ENCODE peak calls at places on chromosome 5, in six cellular contexts. One of them, this sample, is unnamed.

GRCh38 chr5:38051711-38052508 is 206.4 kb upstream of the EGFLAM start:
- DNase-seq in GM23248: no peak
- DNase-seq in AG10803: no peak
- DNase-seq in tibial nerve: no peak
- DNase-seq in aorta: no peak
- DNase-seq in stomach: no peak
- DNase-seq in this sample: no peak

GRCh38 chr5:5080790-5081189 is 59.3 kb upstream of the ADAMTS16 start:
- DNase-seq in GM23248: no peak
- DNase-seq in AG10803: no peak
- DNase-seq in tibial nerve: no peak
- DNase-seq in aorta: no peak
- DNase-seq in stomach: no peak
- DNase-seq in this sample: no peak

GRCh38 chr5:17315710-17316221 is 98.3 kb downstream of the BASP1 start:
- DNase-seq in GM23248: peak
- DNase-seq in AG10803: peak
- DNase-seq in tibial nerve: no peak
- DNase-seq in aorta: no peak
- DNase-seq in stomach: no peak
- DNase-seq in this sample: peak

GRCh38 chr5:125402787-125403186 is 656.3 kb upstream of the ZNF608 start:
- DNase-seq in GM23248: no peak
- DNase-seq in AG10803: no peak
- DNase-seq in tibial nerve: no peak
- DNase-seq in aorta: no peak
- DNase-seq in stomach: no peak
- DNase-seq in this sample: no peak

GRCh38 chr5:95892784-95893354 is 68.8 kb downstream of the ELL2 start:
- DNase-seq in GM23248: peak
- DNase-seq in AG10803: peak
- DNase-seq in tibial nerve: no peak
- DNase-seq in aorta: no peak
- DNase-seq in stomach: peak
- DNase-seq in this sample: peak

GRCh38 chr5:172798422-172799215 is 27.6 kb upstream of the DUSP1 start:
- DNase-seq in GM23248: peak
- DNase-seq in AG10803: peak
- DNase-seq in tibial nerve: no peak
- DNase-seq in aorta: peak
- DNase-seq in stomach: no peak
- DNase-seq in this sample: peak

GRCh38 chr5:131263648-131264452 is at the start of gene CDC42SE2:
- DNase-seq in GM23248: peak
- DNase-seq in AG10803: peak
- DNase-seq in tibial nerve: peak
- DNase-seq in aorta: peak
- DNase-seq in stomach: peak
- DNase-seq in this sample: peak

GRCh38 chr5:43369651-43370050 is 42.5 kb downstream of the CCL28 start:
- DNase-seq in GM23248: peak
- DNase-seq in AG10803: no peak
- DNase-seq in tibial nerve: no peak
- DNase-seq in aorta: no peak
- DNase-seq in stomach: no peak
- DNase-seq in this sample: no peak

GRCh38 chr5:55899344-55899743 is 48.2 kb downstream of the IL31RA start:
- DNase-seq in GM23248: peak
- DNase-seq in AG10803: peak
- DNase-seq in tibial nerve: no peak
- DNase-seq in aorta: no peak
- DNase-seq in stomach: no peak
- DNase-seq in this sample: peak

GRCh38 chr5:18281947-18282557 is 647.8 kb downstream of the TAF11L14 start:
- DNase-seq in GM23248: peak
- DNase-seq in AG10803: peak
- DNase-seq in tibial nerve: no peak
- DNase-seq in aorta: no peak
- DNase-seq in stomach: no peak
- DNase-seq in this sample: peak

GRCh38 chr5:179825655-179826182 is 5.0 kb downstream of the SQSTM1 start:
- DNase-seq in GM23248: peak
- DNase-seq in AG10803: no peak
- DNase-seq in tibial nerve: no peak
- DNase-seq in aorta: no peak
- DNase-seq in stomach: no peak
- DNase-seq in this sample: no peak

GRCh38 chr5:76402880-76403712 is at the start of gene IQGAP2:
- DNase-seq in GM23248: peak
- DNase-seq in AG10803: peak
- DNase-seq in tibial nerve: peak
- DNase-seq in aorta: peak
- DNase-seq in stomach: peak
- DNase-seq in this sample: peak

GRCh38 chr5:72156921-72157320 is 49.6 kb downstream of the MAP1B start:
- DNase-seq in GM23248: peak
- DNase-seq in AG10803: peak
- DNase-seq in tibial nerve: no peak
- DNase-seq in aorta: no peak
- DNase-seq in stomach: no peak
- DNase-seq in this sample: peak

GRCh38 chr5:50687548-50687947 is 21.1 kb downstream of the PARP8 start:
- DNase-seq in GM23248: no peak
- DNase-seq in AG10803: no peak
- DNase-seq in tibial nerve: no peak
- DNase-seq in aorta: no peak
- DNase-seq in stomach: no peak
- DNase-seq in this sample: no peak

GRCh38 chr5:59042201-59042600 is 459.3 kb downstream of the RAB3C start:
- DNase-seq in GM23248: peak
- DNase-seq in AG10803: peak
- DNase-seq in tibial nerve: no peak
- DNase-seq in aorta: no peak
- DNase-seq in stomach: no peak
- DNase-seq in this sample: peak

GRCh38 chr5:59041355-59041754 is 458.5 kb downstream of the RAB3C start:
- DNase-seq in GM23248: no peak
- DNase-seq in AG10803: no peak
- DNase-seq in tibial nerve: no peak
- DNase-seq in aorta: no peak
- DNase-seq in stomach: no peak
- DNase-seq in this sample: no peak

GRCh38 chr5:59039296-59040006 is 456.6 kb downstream of the RAB3C start:
- DNase-seq in GM23248: peak
- DNase-seq in AG10803: peak
- DNase-seq in tibial nerve: peak
- DNase-seq in aorta: peak
- DNase-seq in stomach: peak
- DNase-seq in this sample: peak

GRCh38 chr5:59040007-59040803 is 457.3 kb downstream of the RAB3C start:
- DNase-seq in GM23248: peak
- DNase-seq in AG10803: peak
- DNase-seq in tibial nerve: no peak
- DNase-seq in aorta: no peak
- DNase-seq in stomach: no peak
- DNase-seq in this sample: peak

DNA sequence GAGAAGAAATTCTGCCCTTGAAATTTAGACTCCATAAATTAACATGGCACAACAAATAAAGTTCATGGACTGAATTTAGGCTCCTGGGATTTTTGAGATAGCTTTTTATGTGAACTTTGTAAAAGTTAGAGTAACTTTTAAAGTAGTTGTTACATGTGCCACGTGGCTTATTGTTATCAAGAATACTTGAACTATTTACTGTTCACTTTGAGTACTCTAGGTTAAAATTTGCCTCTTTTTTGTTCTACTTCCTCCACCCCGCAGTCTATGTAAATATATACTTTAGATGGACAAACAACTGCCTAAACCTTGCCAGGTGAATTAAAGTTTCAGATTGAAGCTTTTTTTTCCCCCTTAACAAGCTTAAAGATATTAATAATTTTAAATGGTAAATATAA is 457.9 kb downstream of the RAB3C start:
- DNase-seq in GM23248: no peak
- DNase-seq in AG10803: no peak
- DNase-seq in tibial nerve: no peak
- DNase-seq in aorta: no peak
- DNase-seq in stomach: no peak
- DNase-seq in this sample: no peak
- H3K4me3 ChIP-seq in GM23248: no peak
- H3K4me3 ChIP-seq in AG10803: no peak
- H3K4me3 ChIP-seq in tibial nerve: no peak
- H3K4me3 ChIP-seq in aorta: no peak
- H3K4me3 ChIP-seq in stomach: no peak
- H3K4me3 ChIP-seq in this sample: no peak

GRCh38 chr5:177497011-177497296 is 450 bp downstream of the PDLIM7 start:
- DNase-seq in GM23248: no peak
- DNase-seq in AG10803: no peak
- DNase-seq in tibial nerve: no peak
- DNase-seq in aorta: no peak
- DNase-seq in stomach: no peak
- DNase-seq in this sample: no peak

GRCh38 chr5:177494356-177495195 is 2.8 kb downstream of the PDLIM7 start:
- DNase-seq in GM23248: peak
- DNase-seq in AG10803: peak
- DNase-seq in tibial nerve: no peak
- DNase-seq in aorta: peak
- DNase-seq in stomach: peak
- DNase-seq in this sample: peak

GRCh38 chr5:177497297-177498012 is at the start of gene PDLIM7:
- DNase-seq in GM23248: peak
- DNase-seq in AG10803: peak
- DNase-seq in tibial nerve: peak
- DNase-seq in aorta: peak
- DNase-seq in stomach: peak
- DNase-seq in this sample: peak

GRCh38 chr5:177495243-177496060 is 2.0 kb downstream of the PDLIM7 start:
- DNase-seq in GM23248: peak
- DNase-seq in AG10803: peak
- DNase-seq in tibial nerve: no peak
- DNase-seq in aorta: peak
- DNase-seq in stomach: peak
- DNase-seq in this sample: peak

GRCh38 chr5:177496111-177497010 is 1.0 kb downstream of the PDLIM7 start:
- DNase-seq in GM23248: peak
- DNase-seq in AG10803: peak
- DNase-seq in tibial nerve: peak
- DNase-seq in aorta: peak
- DNase-seq in stomach: peak
- DNase-seq in this sample: peak
- H3K4me3 ChIP-seq in GM23248: peak
- H3K4me3 ChIP-seq in AG10803: peak
- H3K4me3 ChIP-seq in tibial nerve: peak
- H3K4me3 ChIP-seq in aorta: peak
- H3K4me3 ChIP-seq in stomach: peak
- H3K4me3 ChIP-seq in this sample: peak

GRCh38 chr5:64506567-64507321 is 929 bp downstream of the RGS7BP start:
- DNase-seq in GM23248: no peak
- DNase-seq in AG10803: no peak
- DNase-seq in tibial nerve: no peak
- DNase-seq in aorta: no peak
- DNase-seq in stomach: no peak
- DNase-seq in this sample: no peak

GRCh38 chr5:64505769-64506566 is at the start of gene RGS7BP:
- DNase-seq in GM23248: peak
- DNase-seq in AG10803: peak
- DNase-seq in tibial nerve: no peak
- DNase-seq in aorta: peak
- DNase-seq in stomach: peak
- DNase-seq in this sample: peak

GRCh38 chr5:64497390-64497789 is 8.4 kb upstream of the RGS7BP start:
- DNase-seq in GM23248: peak
- DNase-seq in AG10803: peak
- DNase-seq in tibial nerve: no peak
- DNase-seq in aorta: no peak
- DNase-seq in stomach: no peak
- DNase-seq in this sample: peak

GRCh38 chr5:64502181-64502580 is 3.6 kb upstream of the RGS7BP start:
- DNase-seq in GM23248: no peak
- DNase-seq in AG10803: no peak
- DNase-seq in tibial nerve: no peak
- DNase-seq in aorta: no peak
- DNase-seq in stomach: no peak
- DNase-seq in this sample: peak
- H3K4me3 ChIP-seq in GM23248: no peak
- H3K4me3 ChIP-seq in AG10803: no peak
- H3K4me3 ChIP-seq in tibial nerve: no peak
- H3K4me3 ChIP-seq in aorta: no peak
- H3K4me3 ChIP-seq in stomach: no peak
- H3K4me3 ChIP-seq in this sample: no peak

DNA sequence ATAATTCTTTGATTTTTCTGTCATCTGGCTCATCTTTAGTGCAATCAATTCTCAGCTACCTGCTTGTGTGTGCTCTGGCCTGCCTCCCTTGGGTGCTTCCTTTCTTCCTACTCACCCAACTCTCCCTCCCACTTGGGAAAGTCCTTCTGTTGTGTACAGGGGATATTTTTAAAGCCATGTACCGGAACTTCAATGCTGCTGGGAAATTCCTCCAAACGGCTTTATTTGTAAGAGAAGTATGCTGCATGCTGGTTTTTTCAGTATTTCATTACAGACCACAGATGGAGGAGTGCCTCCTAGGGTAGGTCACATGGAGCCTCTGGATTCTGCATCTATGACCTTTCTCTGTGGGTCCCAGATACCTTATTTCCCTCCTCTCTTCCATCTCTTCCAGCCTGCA is 5.4 kb upstream of the HMHB1 start:
- DNase-seq in GM23248: no peak
- DNase-seq in AG10803: no peak
- DNase-seq in tibial nerve: no peak
- DNase-seq in aorta: no peak
- DNase-seq in stomach: no peak
- DNase-seq in this sample: peak
- H3K4me3 ChIP-seq in GM23248: no peak
- H3K4me3 ChIP-seq in AG10803: no peak
- H3K4me3 ChIP-seq in tibial nerve: no peak
- H3K4me3 ChIP-seq in aorta: no peak
- H3K4me3 ChIP-seq in stomach: no peak
- H3K4me3 ChIP-seq in this sample: no peak